ENCODE peak calls at places on chromosomes 16 and 17, in four cellular contexts. One of them, this sample, is unnamed.

GRCh38 chr16:48385272-48385953 is at the start of gene SIAH1:
- DNase-seq in psoas muscle: peak; percentile 92
- DNase-seq in A549: peak; percentile 76
- DNase-seq in Karpas-422: peak; percentile 93
- DNase-seq in this sample: peak; percentile 82

GRCh38 chr17:72297326-72298115 is 176.7 kb downstream of the SOX9 start:
- DNase-seq in Karpas-422: no peak
- DNase-seq in psoas muscle: peak; percentile 69
- DNase-seq in A549: peak; percentile 59
- DNase-seq in this sample: no peak

GRCh38 chr16:74455619-74456289 is 34.5 kb upstream of the CLEC18B start:
- DNase-seq in psoas muscle: no peak
- DNase-seq in A549: no peak
- DNase-seq in Karpas-422: no peak
- DNase-seq in this sample: no peak

GRCh38 chr17:19533718-19534561 is at the start of gene SLC47A1:
- DNase-seq in Karpas-422: no peak
- DNase-seq in A549: peak; percentile 76
- DNase-seq in psoas muscle: peak; percentile 75
- DNase-seq in this sample: peak; percentile 59

GRCh38 chr17:70521821-70522256 is 352.5 kb downstream of the KCNJ2 start:
- DNase-seq in psoas muscle: no peak
- DNase-seq in A549: no peak
- DNase-seq in Karpas-422: no peak
- DNase-seq in this sample: peak; percentile 74

GRCh38 chr16:2686912-2687507 is 4.7 kb downstream of the KCTD5 start:
- DNase-seq in A549: no peak
- DNase-seq in psoas muscle: peak; percentile 61
- DNase-seq in Karpas-422: peak; percentile 64
- DNase-seq in this sample: no peak

GRCh38 chr16:21284414-21284813 is 6.3 kb upstream of the CRYM start:
- DNase-seq in A549: no peak
- DNase-seq in psoas muscle: no peak
- DNase-seq in Karpas-422: no peak
- DNase-seq in this sample: no peak

GRCh38 chr16:20611975-20612471 is 35.9 kb upstream of the ACSM2B start:
- DNase-seq in Karpas-422: no peak
- DNase-seq in psoas muscle: peak; percentile 64
- DNase-seq in A549: no peak
- DNase-seq in this sample: peak; percentile 74

GRCh38 chr17:2406903-2407790 is 6.3 kb upstream of the MNT start:
- DNase-seq in psoas muscle: peak; percentile 79
- DNase-seq in A549: peak; percentile 75
- DNase-seq in Karpas-422: no peak
- DNase-seq in this sample: no peak

GRCh38 chr16:20263138-20263855 is 64.0 kb downstream of the GP2 start:
- DNase-seq in Karpas-422: no peak
- DNase-seq in psoas muscle: no peak
- DNase-seq in A549: no peak
- DNase-seq in this sample: no peak

GRCh38 chr17:73506470-73507435 is 137.5 kb downstream of the SDK2 start:
- DNase-seq in Karpas-422: no peak
- DNase-seq in A549: no peak
- DNase-seq in psoas muscle: peak; percentile 12
- DNase-seq in this sample: no peak

GRCh38 chr17:30238387-30239088 is 3.0 kb upstream of the SLC6A4 start:
- DNase-seq in Karpas-422: no peak
- DNase-seq in psoas muscle: no peak
- DNase-seq in A549: no peak
- DNase-seq in this sample: peak; percentile 6

GRCh38 chr17:50304781-50305404 is 30.6 kb downstream of the TMEM92 start:
- DNase-seq in Karpas-422: no peak
- DNase-seq in psoas muscle: no peak
- DNase-seq in A549: no peak
- DNase-seq in this sample: peak; percentile 5

GRCh38 chr17:880074-880870 is 98.1 kb downstream of the MRM3 start:
- DNase-seq in psoas muscle: no peak
- DNase-seq in A549: no peak
- DNase-seq in Karpas-422: peak; percentile 37
- DNase-seq in this sample: no peak

GRCh38 chr16:73213761-73214480 is 166.0 kb upstream of the ZFHX3 start:
- DNase-seq in Karpas-422: no peak
- DNase-seq in A549: no peak
- DNase-seq in psoas muscle: no peak
- DNase-seq in this sample: no peak

GRCh38 chr17:64146418-64147109 is 16.6 kb upstream of the ERN1 start:
- DNase-seq in A549: peak; percentile 31
- DNase-seq in psoas muscle: peak; percentile 85
- DNase-seq in Karpas-422: peak; percentile 69
- DNase-seq in this sample: peak; percentile 73

GRCh38 chr17:17804007-17804406 is 32.8 kb downstream of the SREBF1 start:
- DNase-seq in A549: no peak
- DNase-seq in Karpas-422: no peak
- DNase-seq in psoas muscle: no peak
- DNase-seq in this sample: no peak

GRCh38 chr17:61926831-61927210 is 961 bp downstream of the INTS2 start:
- DNase-seq in Karpas-422: no peak
- DNase-seq in A549: no peak
- DNase-seq in psoas muscle: no peak
- DNase-seq in this sample: no peak

GRCh38 chr16:86477642-86478041 is 32.7 kb upstream of the FOXF1 start:
- DNase-seq in psoas muscle: no peak
- DNase-seq in A549: no peak
- DNase-seq in Karpas-422: no peak
- DNase-seq in this sample: no peak

GRCh38 chr17:71727723-71728122 is 393.1 kb upstream of the SOX9 start:
- DNase-seq in Karpas-422: no peak
- DNase-seq in A549: no peak
- DNase-seq in psoas muscle: no peak
- DNase-seq in this sample: no peak

GRCh38 chr16:81581107-81581506 is 136.5 kb downstream of the CMIP start:
- DNase-seq in Karpas-422: no peak
- DNase-seq in psoas muscle: no peak
- DNase-seq in A549: no peak
- DNase-seq in this sample: no peak

GRCh38 chr16:66273036-66273435 is 93.5 kb upstream of the CDH5 start:
- DNase-seq in A549: no peak
- DNase-seq in psoas muscle: no peak
- DNase-seq in Karpas-422: no peak
- DNase-seq in this sample: no peak

GRCh38 chr16:2047330-2048115 is at the start of the genes NTHL1 and TSC2:
- DNase-seq in Karpas-422: peak; percentile 98
- DNase-seq in psoas muscle: peak; percentile 98
- DNase-seq in A549: peak; percentile 86
- DNase-seq in this sample: peak; percentile 97

GRCh38 chr17:49582789-49583188 is 7.1 kb downstream of the NXPH3 start:
- DNase-seq in Karpas-422: no peak
- DNase-seq in psoas muscle: peak; percentile 26
- DNase-seq in A549: no peak
- DNase-seq in this sample: no peak

GRCh38 chr16:85361441-85362118 is 249.3 kb upstream of the CIBAR2 start:
- DNase-seq in A549: no peak
- DNase-seq in psoas muscle: no peak
- DNase-seq in Karpas-422: no peak
- DNase-seq in this sample: peak; percentile 97

GRCh38 chr16:1333149-1333812 is at the start of gene BAIAP3:
- DNase-seq in Karpas-422: no peak
- DNase-seq in A549: peak; percentile 46
- DNase-seq in psoas muscle: peak; percentile 72
- DNase-seq in this sample: no peak

GRCh38 chr16:23107878-23108277 is 41.4 kb downstream of the USP31 start:
- DNase-seq in Karpas-422: no peak
- DNase-seq in A549: no peak
- DNase-seq in psoas muscle: no peak
- DNase-seq in this sample: peak; percentile 57

GRCh38 chr16:27363246-27363632 is 38.7 kb upstream of the IL21R start:
- DNase-seq in Karpas-422: no peak
- DNase-seq in psoas muscle: no peak
- DNase-seq in A549: no peak
- DNase-seq in this sample: no peak

GRCh38 chr17:50871369-50871768 is 5.2 kb upstream of the TOB1 start:
- DNase-seq in A549: no peak
- DNase-seq in Karpas-422: no peak
- DNase-seq in psoas muscle: no peak
- DNase-seq in this sample: no peak

GRCh38 chr16:81621496-81621895 is 157.6 kb upstream of the PLCG2 start:
- DNase-seq in psoas muscle: no peak
- DNase-seq in A549: no peak
- DNase-seq in Karpas-422: no peak
- DNase-seq in this sample: no peak

GRCh38 chr17:32519769-32520701 is 33.2 kb downstream of the CDK5R1 start:
- DNase-seq in psoas muscle: no peak
- DNase-seq in Karpas-422: no peak
- DNase-seq in A549: no peak
- DNase-seq in this sample: no peak

GRCh38 chr17:45129940-45130639 is 2.2 kb downstream of the PLCD3 start:
- DNase-seq in A549: no peak
- DNase-seq in Karpas-422: no peak
- DNase-seq in psoas muscle: no peak
- DNase-seq in this sample: no peak

GRCh38 chr17:27038676-27039075 is 255.2 kb upstream of the WSB1 start:
- DNase-seq in psoas muscle: no peak
- DNase-seq in Karpas-422: peak; percentile 79
- DNase-seq in A549: no peak
- DNase-seq in this sample: no peak

GRCh38 chr17:57135748-57136342 is 50.8 kb downstream of the AKAP1 start:
- DNase-seq in A549: no peak
- DNase-seq in psoas muscle: no peak
- DNase-seq in Karpas-422: no peak
- DNase-seq in this sample: no peak

DNA sequence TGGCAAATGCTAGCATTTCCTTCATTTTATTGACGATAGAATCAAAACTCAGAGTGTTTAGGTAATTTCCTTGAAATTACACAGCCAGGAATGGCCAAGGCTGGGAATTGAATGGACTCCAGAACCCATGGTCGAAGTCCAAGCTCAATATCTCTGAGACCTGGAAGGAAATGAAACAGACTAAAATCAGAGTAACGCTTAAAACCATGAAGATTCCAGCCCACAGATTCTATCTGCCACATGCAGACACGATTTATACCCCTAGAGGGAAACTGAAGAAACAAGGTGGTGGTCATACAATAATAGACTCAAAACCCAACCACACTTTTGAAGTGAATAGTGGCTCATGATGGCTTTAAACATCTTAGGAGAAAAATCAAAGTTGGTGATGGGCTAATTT is 95.6 kb downstream of the PRKCA start:
- DNase-seq in Karpas-422: no peak
- DNase-seq in psoas muscle: no peak
- DNase-seq in A549: no peak
- DNase-seq in this sample: no peak
- H3K27ac ChIP-seq in Karpas-422: no peak overlapping the region
- H3K27ac ChIP-seq in psoas muscle: no peak overlapping the region
- H3K27ac ChIP-seq in A549: no peak overlapping the region
- H3K27ac ChIP-seq in this sample: no peak overlapping the region

GRCh38 chr17:83028851-83029250 is 50.6 kb upstream of the METRNL start:
- DNase-seq in Karpas-422: no peak
- DNase-seq in psoas muscle: no peak
- DNase-seq in A549: no peak
- DNase-seq in this sample: no peak

GRCh38 chr17:83026311-83026811 is 53.0 kb upstream of the METRNL start:
- DNase-seq in A549: no peak
- DNase-seq in Karpas-422: no peak
- DNase-seq in psoas muscle: no peak
- DNase-seq in this sample: no peak

GRCh38 chr17:83029571-83029970 is 49.8 kb upstream of the METRNL start:
- DNase-seq in psoas muscle: no peak
- DNase-seq in Karpas-422: no peak
- DNase-seq in A549: no peak
- DNase-seq in this sample: no peak

GRCh38 chr17:83024205-83024971 is 55.0 kb upstream of the METRNL start:
- DNase-seq in A549: no peak
- DNase-seq in psoas muscle: no peak
- DNase-seq in Karpas-422: no peak
- DNase-seq in this sample: no peak

GRCh38 chr17:83025636-83026280 is 53.7 kb upstream of the METRNL start:
- DNase-seq in psoas muscle: no peak
- DNase-seq in Karpas-422: no peak
- DNase-seq in A549: no peak
- DNase-seq in this sample: no peak
- H3K27ac ChIP-seq in psoas muscle: no peak overlapping the region
- H3K27ac ChIP-seq in Karpas-422: no peak overlapping the region
- H3K27ac ChIP-seq in A549: no peak overlapping the region
- H3K27ac ChIP-seq in this sample: no peak overlapping the region

GRCh38 chr17:46887717-46888116 is 35.2 kb upstream of the GOSR2 start:
- DNase-seq in A549: no peak
- DNase-seq in psoas muscle: peak; percentile 9
- DNase-seq in Karpas-422: no peak
- DNase-seq in this sample: no peak
- H3K27ac ChIP-seq in A549: no peak overlapping the region
- H3K27ac ChIP-seq in psoas muscle: no peak overlapping the region
- H3K27ac ChIP-seq in Karpas-422: no peak overlapping the region
- H3K27ac ChIP-seq in this sample: no peak overlapping the region

DNA sequence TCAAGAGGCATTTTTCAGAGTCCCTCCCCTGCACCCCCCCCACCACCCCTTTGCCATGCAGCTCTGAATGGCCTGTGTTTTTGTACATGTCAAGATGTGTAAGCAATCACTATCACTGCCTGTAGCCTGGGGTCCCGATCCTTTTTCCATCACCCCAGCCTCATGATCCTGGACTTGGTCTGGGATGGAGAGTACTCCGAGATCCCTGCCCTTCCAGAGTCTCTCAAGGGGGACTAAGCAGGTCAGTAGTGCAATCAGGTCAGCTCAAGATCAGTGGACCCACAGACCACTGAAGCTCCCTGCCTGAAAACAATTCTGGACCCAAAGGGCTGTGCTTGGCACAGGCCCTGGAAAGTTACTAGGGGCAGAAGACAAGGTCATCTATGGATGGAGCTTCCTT is 7.5 kb upstream of the GJD3 start:
- DNase-seq in Karpas-422: no peak
- DNase-seq in psoas muscle: no peak
- DNase-seq in A549: no peak
- DNase-seq in this sample: no peak
- H3K27ac ChIP-seq in Karpas-422: no peak overlapping the region
- H3K27ac ChIP-seq in psoas muscle: no peak overlapping the region
- H3K27ac ChIP-seq in A549: no peak overlapping the region
- H3K27ac ChIP-seq in this sample: no peak overlapping the region

This sample was measured in thyroid gland.